ENCODE peak calls at places on chromosomes 4 and X, in six cellular contexts. H, O, C, A, D and V are unnamed samples.

GRCh38 chrX:9905288-9905687 is 61.9 kb upstream of the CLDN34 start:
- DNase-seq in H (no peak), O (no peak), C (no peak), A (no peak), D (no peak), V (no peak)

GRCh38 chr4:109472343-109472761 is 38.7 kb downstream of the SEC24B start:
- DNase-seq in H (no peak), O (no peak), C (no peak), A (no peak), D (peak), V (no peak)

GRCh38 chr4:20422398-20422797 is 170.7 kb downstream of the SLIT2 start:
- DNase-seq in H (no peak), O (no peak), C (no peak), A (peak), D (peak), V (no peak)

GRCh38 chr4:187417761-187418160 is 577.8 kb upstream of the ZFP42 start:
- DNase-seq in H (no peak), O (no peak), C (no peak), A (no peak), D (no peak), V (no peak)

GRCh38 chr4:112144546-112145325 is 518 bp upstream of the FAM241A start:
- DNase-seq in H (no peak), O (no peak), C (no peak), A (no peak), D (no peak), V (no peak)

GRCh38 chr4:84167089-84167488 is 332.0 kb downstream of the NKX6-1 start:
- DNase-seq in H (no peak), O (no peak), C (no peak), A (no peak), D (no peak), V (no peak)

GRCh38 chr4:76687730-76688441 is 210.1 kb downstream of the SOWAHB start:
- DNase-seq in H (no peak), O (no peak), C (no peak), A (no peak), D (no peak), V (no peak)

GRCh38 chr4:62549601-62550000 is 1349.5 kb downstream of the ADGRL3 start:
- DNase-seq in H (no peak), O (no peak), C (no peak), A (no peak), D (no peak), V (no peak)

GRCh38 chrX:24979081-24979480 is 36.7 kb downstream of the ARX start:
- DNase-seq in H (no peak), O (no peak), C (no peak), A (no peak), D (no peak), V (no peak)

GRCh38 chr4:42280327-42281095 is 116.8 kb upstream of the SHISA3 start:
- DNase-seq in H (no peak), O (no peak), C (no peak), A (no peak), D (peak), V (no peak)

GRCh38 chr4:138892483-138893386 is 122.8 kb upstream of the NOCT start:
- DNase-seq in H (no peak), O (no peak), C (no peak), A (no peak), D (no peak), V (no peak)

GRCh38 chr4:151035321-151035720 is 20.2 kb upstream of the LRBA start:
- DNase-seq in H (no peak), O (no peak), C (no peak), A (no peak), D (no peak), V (no peak)

GRCh38 chr4:39936565-39937418 is 40.9 kb downstream of the PDS5A start:
- DNase-seq in H (no peak), O (no peak), C (no peak), A (no peak), D (no peak), V (no peak)

GRCh38 chr4:105859233-105859632 is 36.0 kb upstream of the NPNT start:
- DNase-seq in H (no peak), O (no peak), C (no peak), A (no peak), D (peak), V (no peak)

GRCh38 chr4:115249808-115250207 is 136.4 kb upstream of the NDST4 start:
- DNase-seq in H (no peak), O (no peak), C (no peak), A (no peak), D (no peak), V (no peak)

GRCh38 chr4:148443550-148444295 is 1.5 kb upstream of the NR3C2 start:
- DNase-seq in H (peak), O (no peak), C (peak), A (peak), D (no peak), V (peak)

GRCh38 chr4:112290341-112290740 is 4.6 kb upstream of the TIFA start:
- DNase-seq in H (no peak), O (no peak), C (no peak), A (no peak), D (no peak), V (no peak)

GRCh38 chr4:108425988-108426387 is 194.4 kb upstream of the RPL34 start:
- DNase-seq in H (no peak), O (no peak), C (no peak), A (no peak), D (peak), V (no peak)

GRCh38 chrX:120000490-120001246 is 57.1 kb upstream of the NKAP start:
- DNase-seq in H (no peak), O (no peak), C (no peak), A (no peak), D (no peak), V (no peak)

GRCh38 chr4:82360298-82361177 is 13.3 kb downstream of the HNRNPD start:
- DNase-seq in H (no peak), O (no peak), C (no peak), A (no peak), D (no peak), V (no peak)

GRCh38 chrX:109475174-109475891 is 6.6 kb downstream of the GUCY2F start:
- DNase-seq in H (no peak), O (no peak), C (peak), A (no peak), D (peak), V (no peak)

GRCh38 chrX:15946783-15947550 is 92.4 kb upstream of the AP1S2 start:
- DNase-seq in H (no peak), O (no peak), C (no peak), A (no peak), D (peak), V (no peak)

GRCh38 chr4:118752551-118752950 is 67.4 kb downstream of the METTL14 start:
- DNase-seq in H (no peak), O (no peak), C (no peak), A (no peak), D (no peak), V (no peak)